ENCODE peak calls at places on chromosomes 3 and 15, in six cellular contexts. O is OCI-LY7, P is stomach, F is GF-D8, G is left lobe of liver, Y is NCI-H1092 treated with DMSO at 0.1 percent for 48 hours. C is an unnamed sample.

GRCh38 chr3:54222318-54222717 is 100.0 kb downstream of the CACNA2D3 start:
- DNase-seq in O (no peak), P (no peak), F (no peak), G (no peak), Y (no peak), C (no peak)

GRCh38 chr3:53411371-53411770 is 64.0 kb upstream of the DCP1A start:
- DNase-seq in O (no peak), P (no peak), F (no peak), G (no peak), Y (no peak), C (no peak)

GRCh38 chr3:115986555-115987207 is 363.4 kb downstream of the GAP43 start:
- DNase-seq in O (no peak), P (no peak), F (no peak), G (no peak), Y (peak; percentile 6), C (no peak)

GRCh38 chr3:114899186-114899931 is 247.7 kb downstream of the ZBTB20 start:
- DNase-seq in O (no peak), P (no peak), F (peak; percentile 31), G (peak; percentile 76), Y (peak; percentile 98), C (no peak)

GRCh38 chr3:155347901-155348300 is 54.4 kb upstream of the STRIT1 start:
- DNase-seq in O (no peak), P (no peak), F (no peak), G (no peak), Y (no peak), C (no peak)

GRCh38 chr3:42190701-42191442 is 75.1 kb downstream of the CCK start:
- DNase-seq in O (peak; percentile 84), P (peak; percentile 83), F (no peak), G (peak; percentile 69), Y (peak; percentile 25), C (peak; percentile 54)

GRCh38 chr15:96160269-96160668 is 170.2 kb upstream of the NR2F2 start:
- DNase-seq in O (no peak), P (peak; percentile 86), F (no peak), G (no peak), Y (peak; percentile 23), C (no peak)

GRCh38 chr3:62667714-62668113 is 207.5 kb downstream of the CADPS start:
- DNase-seq in O (peak; percentile 78), P (no peak), F (no peak), G (no peak), Y (peak; percentile 5), C (no peak)

GRCh38 chr3:155548194-155548593 is 196.7 kb downstream of the PLCH1 start:
- DNase-seq in O (no peak), P (no peak), F (no peak), G (no peak), Y (no peak), C (no peak)

GRCh38 chr3:192408721-192409151 is 318.6 kb downstream of the FGF12 start:
- DNase-seq in O (no peak), P (no peak), F (no peak), G (no peak), Y (peak; percentile 26), C (peak; percentile 43)

GRCh38 chr15:80988148-80988796 is 1.3 kb downstream of the MESD start:
- DNase-seq in O (no peak), P (no peak), F (no peak), G (no peak), Y (no peak), C (no peak)

GRCh38 chr3:117998071-117998470 is 1036.6 kb downstream of the IGSF11 start:
- DNase-seq in O (no peak), P (no peak), F (no peak), G (no peak), Y (no peak), C (no peak)

GRCh38 chr15:63598467-63599400 is 1.5 kb downstream of the FBXL22 start:
- DNase-seq in O (no peak), P (peak; percentile 70), F (no peak), G (peak; percentile 43), Y (no peak), C (no peak)

GRCh38 chr3:127628788-127629456 is at the start of gene PODXL2:
- DNase-seq in O (peak; percentile 61), P (peak; percentile 55), F (peak; percentile 46), G (no peak), Y (peak; percentile 59), C (peak; percentile 74)

C was measured in mesothelial cell of epicardium.